ENCODE peak calls at places on chromosomes 5 and 9, in five cellular contexts. R is dorsolateral prefrontal cortex; F is mucosa of descending colon; Q is choroid plexus epithelial cell; P is CD4-positive, alpha-beta T cell. B is an unnamed sample.

GRCh38 chr5:134577022-134577795 is 51.7 kb downstream of the JADE2 start:
- DNase-seq in R (no peak), F (no peak), Q (peak), P (no peak), B (peak)

GRCh38 chr9:93093081-93093448 is 3.0 kb upstream of the CARD19 start:
- DNase-seq in R (no peak), F (no peak), Q (no peak), P (no peak), B (no peak)

GRCh38 chr5:171709930-171710329 is 75.7 kb upstream of the SMIM23 start:
- DNase-seq in R (no peak), F (no peak), Q (peak), P (no peak), B (no peak)

GRCh38 chr5:35230043-35230611 is at the start of gene PRLR:
- DNase-seq in R (peak), F (peak), Q (peak), P (no peak), B (peak)

GRCh38 chr9:125633116-125633743 is 73.8 kb downstream of the MAPKAP1 start:
- DNase-seq in R (no peak), F (no peak), Q (no peak), P (no peak), B (no peak)

GRCh38 chr5:132389453-132390286 is 20.2 kb downstream of the SLC22A5 start:
- DNase-seq in R (no peak), F (peak), Q (peak), P (no peak), B (peak)

GRCh38 chr5:132180134-132180745 is 47.4 kb downstream of the P4HA2 start:
- DNase-seq in R (no peak), F (peak), Q (peak), P (no peak), B (peak)

GRCh38 chr9:110065527-110065926 is 142.4 kb downstream of the C9orf152 start:
- DNase-seq in R (no peak), F (no peak), Q (peak), P (no peak), B (peak)

GRCh38 chr9:120538339-120538738 is 41.6 kb downstream of the CDK5RAP2 start:
- DNase-seq in R (no peak), F (no peak), Q (peak), P (no peak), B (no peak)

GRCh38 chr5:73983661-73984060 is 357.7 kb downstream of the ARHGEF28 start:
- DNase-seq in R (no peak), F (no peak), Q (no peak), P (no peak), B (no peak)

GRCh38 chr9:15469862-15470261 is 40.9 kb downstream of the PSIP1 start:
- DNase-seq in R (no peak), F (no peak), Q (peak), P (no peak), B (no peak)

GRCh38 chr5:67166460-67166871 is 30.1 kb downstream of the CD180 start:
- DNase-seq in R (no peak), F (peak), Q (no peak), P (peak), B (no peak)

GRCh38 chr5:55657443-55657842 is 54.7 kb downstream of the SLC38A9 start:
- DNase-seq in R (no peak), F (no peak), Q (no peak), P (no peak), B (no peak)

GRCh38 chr9:99140685-99141314 is 35.9 kb downstream of the TGFBR1 start:
- DNase-seq in R (peak), F (peak), Q (peak), P (peak), B (peak)

GRCh38 chr5:109448838-109449237 is 39.1 kb upstream of the PJA2 start:
- DNase-seq in R (no peak), F (no peak), Q (no peak), P (no peak), B (no peak)

GRCh38 chr5:138064526-138064925 is 19.3 kb upstream of the WNT8A start:
- DNase-seq in R (no peak), F (no peak), Q (peak), P (no peak), B (peak)

GRCh38 chr5:147393866-147394265 is 116.0 kb downstream of the DPYSL3 start:
- DNase-seq in R (no peak), F (no peak), Q (no peak), P (no peak), B (no peak)
- TF ChIP-seq CTCF in R (no peak), F (no peak), Q (peak), P (no peak), B (peak)

GRCh38 chr5:43110606-43111170 is 10.0 kb upstream of the ZNF131 start:
- DNase-seq in R (no peak), F (peak), Q (peak), P (no peak), B (no peak)
- TF ChIP-seq CTCF in R (no peak), F (no peak), Q (peak), P (peak), B (peak)

DNA sequence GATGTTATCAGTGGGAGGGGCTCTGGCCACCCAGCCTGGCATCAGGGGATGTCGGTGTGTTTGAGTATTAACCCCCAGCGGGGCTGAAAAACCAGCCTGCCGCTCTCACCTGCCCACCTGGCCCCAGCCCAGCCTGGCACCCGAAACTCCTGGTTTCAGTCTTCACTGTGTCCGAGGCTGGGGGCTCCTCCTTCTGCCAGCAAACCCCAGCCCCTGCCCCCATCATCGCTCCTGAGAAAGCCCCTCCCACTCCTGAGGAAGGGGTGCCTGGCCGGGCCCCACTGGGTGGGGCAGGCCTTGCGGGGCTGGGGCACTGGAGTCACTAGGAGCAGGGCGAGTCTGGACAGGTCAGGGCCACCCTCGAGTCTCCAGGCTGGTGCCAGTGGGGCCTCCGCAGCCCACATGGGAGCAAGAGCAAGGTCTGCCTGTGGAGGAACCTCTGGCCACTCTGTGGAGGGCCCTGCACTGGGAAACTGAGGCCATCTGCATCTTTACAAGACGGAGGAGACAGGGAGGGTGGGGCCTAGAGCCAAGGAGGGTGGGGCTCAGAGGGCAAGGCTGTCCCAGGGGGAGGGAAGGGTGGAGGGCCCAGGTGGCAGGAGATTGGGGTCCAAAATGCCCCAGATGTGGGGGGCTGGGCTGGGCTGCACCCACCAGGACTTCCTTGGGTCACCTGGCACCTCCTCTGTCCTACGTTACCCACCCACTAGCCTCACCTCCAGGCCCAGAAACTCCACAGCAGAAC is 51.5 kb upstream of the NOTCH1 start:
- DNase-seq in R (no peak), F (peak), Q (no peak), P (no peak), B (no peak)
- TF ChIP-seq CTCF in R (no peak), F (no peak), Q (no peak), P (no peak), B (no peak)

DNA sequence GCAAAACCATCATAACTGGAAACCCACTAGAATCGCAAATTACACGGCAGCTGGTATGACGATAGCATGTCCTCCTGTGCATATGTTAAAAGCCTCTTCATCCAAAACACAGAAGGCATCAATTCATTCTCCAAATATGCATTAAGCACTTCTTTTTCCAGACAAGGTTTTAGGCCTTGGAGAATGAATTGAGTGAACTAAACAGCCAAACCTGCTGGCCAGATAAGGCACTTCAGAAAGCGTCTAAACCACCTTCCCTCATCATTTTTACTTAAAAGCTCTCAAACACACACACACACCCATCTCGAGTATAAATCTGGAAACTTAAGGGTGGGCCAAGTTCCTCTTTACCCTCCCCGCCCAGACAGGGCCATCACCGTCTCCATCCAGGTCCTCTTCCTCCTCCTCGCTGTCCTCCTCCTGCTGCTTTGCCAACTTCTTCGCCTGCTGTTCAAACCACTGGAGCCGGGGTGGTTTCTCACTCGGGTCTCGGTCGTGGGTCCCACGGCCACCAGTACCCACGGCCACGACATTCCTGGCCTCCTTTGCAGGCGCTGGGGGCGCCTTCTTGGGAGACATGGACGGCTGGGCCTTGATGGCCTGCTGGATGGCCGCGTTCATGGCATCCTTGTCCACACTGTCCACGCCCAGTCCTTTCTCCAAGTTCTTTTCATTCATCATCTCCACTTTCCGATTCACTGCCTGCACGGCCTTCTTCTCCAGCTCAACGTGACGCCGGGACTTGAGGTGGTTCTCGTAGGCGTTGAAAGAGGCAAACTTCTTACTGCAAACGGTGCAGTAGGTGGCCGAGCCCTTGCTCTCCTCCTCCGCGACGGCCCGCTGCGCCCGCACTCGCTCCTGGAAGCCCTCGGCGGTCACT is 696 bp downstream of the ZNF622 start:
- DNase-seq in R (no peak), F (peak), Q (peak), P (no peak), B (no peak)
- TF ChIP-seq CTCF in R (no peak), F (no peak), Q (peak), P (no peak), B (peak)

GRCh38 chr5:125597338-125597737 is 825.9 kb upstream of the GRAMD2B start:
- DNase-seq in R (no peak), F (no peak), Q (peak), P (no peak), B (peak)
- TF ChIP-seq CTCF in R (no peak), F (no peak), Q (no peak), P (no peak), B (no peak)

GRCh38 chr5:113686599-113686998 is 173.1 kb downstream of the YTHDC2 start:
- DNase-seq in R (no peak), F (no peak), Q (no peak), P (no peak), B (no peak)

GRCh38 chr5:113678924-113679575 is 165.6 kb downstream of the YTHDC2 start:
- DNase-seq in R (no peak), F (peak), Q (peak), P (no peak), B (peak)

GRCh38 chr5:113683211-113683610 is 169.7 kb downstream of the YTHDC2 start:
- DNase-seq in R (no peak), F (no peak), Q (no peak), P (no peak), B (no peak)

GRCh38 chr5:113680534-113680933 is 167.0 kb downstream of the YTHDC2 start:
- DNase-seq in R (no peak), F (no peak), Q (peak), P (no peak), B (no peak)

GRCh38 chr5:113682497-113683136 is 169.1 kb downstream of the YTHDC2 start:
- DNase-seq in R (no peak), F (no peak), Q (peak), P (no peak), B (peak)
- TF ChIP-seq CTCF in R (no peak), F (no peak), Q (peak), P (no peak), B (peak)

DNA sequence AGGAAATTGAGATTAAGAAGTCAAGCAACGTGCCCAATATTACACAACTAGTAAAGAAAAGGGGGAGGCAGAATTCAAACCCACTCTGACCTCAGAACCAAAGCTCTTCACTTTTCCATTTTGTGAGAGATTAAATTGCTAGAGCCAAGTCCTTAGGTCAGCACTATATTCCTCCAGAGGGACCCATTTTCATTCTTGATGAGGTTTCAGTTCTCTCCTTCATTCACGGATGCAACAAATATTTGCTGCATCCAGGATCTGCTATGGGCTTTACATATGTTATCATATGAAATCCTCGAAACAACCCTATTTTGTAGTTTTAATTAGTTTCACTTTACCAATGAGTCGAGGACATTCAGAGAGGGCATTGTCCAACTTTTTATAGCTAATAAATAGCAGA is 239.2 kb downstream of the EFNA5 start:
- DNase-seq in R (no peak), F (no peak), Q (no peak), P (no peak), B (no peak)
- TF ChIP-seq CTCF in R (no peak), F (no peak), Q (no peak), P (no peak), B (no peak)